ENCODE peak calls at places on chromosomes 2 and 18, in four cellular contexts. Y is K562, O is neural progenitor cell, B is PC-9. S is an unnamed sample.

GRCh38 chr2:236174608-236175001 is 6.4 kb upstream of the GBX2 start:
- DNase-seq in O (peak; percentile 8), B (no peak), Y (no peak), S (no peak)

GRCh38 chr2:207223051-207223450 is 57.3 kb upstream of the KLF7 start:
- DNase-seq in O (no peak), B (no peak), Y (no peak), S (no peak)

GRCh38 chr18:26312196-26312595 is 86.0 kb downstream of the TAF4B start:
- DNase-seq in B (no peak), O (peak; percentile 56), Y (no peak), S (no peak)

GRCh38 chr18:49041677-49042570 is 91.2 kb upstream of the SMAD7 start:
- DNase-seq in Y (no peak), B (no peak), O (peak; percentile 45), S (no peak)

GRCh38 chr2:46490521-46491141 is 11.3 kb downstream of the TMEM247 start:
- DNase-seq in Y (no peak), O (no peak), B (no peak), S (peak; percentile 77)

GRCh38 chr2:8494151-8494550 is 187.7 kb upstream of the ID2 start:
- DNase-seq in B (no peak), O (peak; percentile 23), Y (no peak), S (no peak)

GRCh38 chr2:209383212-209383611 is 40.6 kb upstream of the MAP2 start:
- DNase-seq in Y (no peak), O (no peak), B (peak; percentile 87), S (no peak)

GRCh38 chr18:56743115-56743514 is 92.0 kb downstream of the WDR7 start:
- DNase-seq in Y (no peak), B (no peak), O (no peak), S (no peak)

GRCh38 chr2:159185401-159186130 is 100.9 kb downstream of the WDSUB1 start:
- DNase-seq in Y (peak; percentile 61), B (no peak), O (peak; percentile 24), S (no peak)

GRCh38 chr2:189249171-189249570 is 69.6 kb upstream of the COL5A2 start:
- DNase-seq in Y (no peak), B (no peak), O (no peak), S (no peak)

GRCh38 chr2:171712051-171712450 is 24.8 kb downstream of the DYNC1I2 start:
- DNase-seq in O (no peak), Y (no peak), B (no peak), S (no peak)

GRCh38 chr18:61851940-61852451 is 40.8 kb downstream of the RNF152 start:
- DNase-seq in B (no peak), O (no peak), Y (no peak), S (no peak)

GRCh38 chr2:11128258-11128951 is 26.9 kb upstream of the SLC66A3 start:
- DNase-seq in Y (no peak), B (peak; percentile 41), O (no peak), S (no peak)

GRCh38 chr2:240999873-241000541 is 1.6 kb downstream of the SNED1 start:
- DNase-seq in Y (no peak), B (no peak), O (no peak), S (no peak)

GRCh38 chr2:16091576-16092282 is 151.4 kb downstream of the MYCN start:
- DNase-seq in B (no peak), O (no peak), Y (no peak), S (no peak)

GRCh38 chr2:160401895-160402294 is 91.7 kb downstream of the RBMS1 start:
- DNase-seq in Y (no peak), O (peak; percentile 19), B (no peak), S (no peak)

GRCh38 chr2:28709101-28709500 is 42.5 kb upstream of the PPP1CB start:
- DNase-seq in Y (no peak), O (no peak), B (peak; percentile 67), S (no peak)

GRCh38 chr2:219701847-219702634 is 74.6 kb downstream of the SLC4A3 start:
- DNase-seq in O (peak; percentile 45), B (no peak), Y (no peak), S (no peak)

GRCh38 chr2:27451095-27451494 is 8.9 kb downstream of the KRTCAP3 start:
- DNase-seq in B (no peak), O (no peak), Y (no peak), S (no peak)

GRCh38 chr2:174785481-174785880 is 21.2 kb upstream of the CHRNA1 start:
- DNase-seq in Y (no peak), B (no peak), O (no peak), S (no peak)
- H3K27ac ChIP-seq in Y (no peak overlapping the region), B (no peak overlapping the region), O (no peak overlapping the region), S (no peak overlapping the region)

GRCh38 chr2:191869781-191870180 is 22.9 kb upstream of the CAVIN2 start:
- DNase-seq in B (no peak), Y (no peak), O (no peak), S (no peak)

GRCh38 chr2:191869178-191869577 is 22.3 kb upstream of the CAVIN2 start:
- DNase-seq in O (peak; percentile 86), Y (peak; percentile 18), B (no peak), S (no peak)

GRCh38 chr2:191866675-191867506 is 20.0 kb upstream of the CAVIN2 start:
- DNase-seq in Y (peak; percentile 17), O (no peak), B (peak; percentile 83), S (no peak)

GRCh38 chr2:191866195-191866594 is 19.3 kb upstream of the CAVIN2 start:
- DNase-seq in Y (no peak), B (no peak), O (no peak), S (no peak)

GRCh38 chr2:191867507-191867847 is 20.6 kb upstream of the CAVIN2 start:
- DNase-seq in O (no peak), B (no peak), Y (no peak), S (no peak)
- H3K27ac ChIP-seq in O (no peak overlapping the region), B (peak overlapping the region; percentile 96), Y (peak overlapping the region; percentile 77), S (peak overlapping the region; percentile 8)

DNA sequence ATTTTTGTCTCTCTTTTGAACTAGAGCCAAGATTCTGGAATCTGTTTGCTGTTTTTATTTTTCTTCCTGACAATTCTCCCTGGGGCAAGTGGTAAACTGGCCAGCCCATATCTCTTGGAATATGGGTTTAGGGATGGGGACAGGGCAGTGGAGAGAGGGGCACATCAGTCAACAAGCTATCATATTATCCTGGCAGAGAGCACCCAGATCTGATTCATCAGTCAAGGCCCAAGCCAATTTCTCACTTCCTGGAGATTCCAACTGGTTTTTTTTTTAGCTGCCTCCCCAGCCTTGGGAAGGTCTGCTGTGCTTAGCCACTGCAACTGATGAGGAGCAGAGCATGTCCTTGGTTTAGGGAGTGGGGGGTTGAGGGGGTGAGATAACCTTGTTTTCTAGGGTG is 52.3 kb downstream of the ARHGAP28 start:
- DNase-seq in Y (no peak), B (no peak), O (no peak), S (no peak)
- H3K27ac ChIP-seq in Y (no peak overlapping the region), B (no peak overlapping the region), O (no peak overlapping the region), S (no peak overlapping the region)

GRCh38 chr18:77082316-77082715 is 50.3 kb downstream of the MBP start:
- DNase-seq in O (no peak), Y (no peak), B (no peak), S (no peak)

GRCh38 chr18:77087391-77088141 is 45.0 kb downstream of the MBP start:
- DNase-seq in Y (no peak), B (peak; percentile 69), O (peak; percentile 73), S (no peak)

GRCh38 chr18:77086656-77087390 is 45.8 kb downstream of the MBP start:
- DNase-seq in B (peak; percentile 50), Y (no peak), O (peak; percentile 51), S (no peak)

GRCh38 chr18:77086034-77086433 is 46.5 kb downstream of the MBP start:
- DNase-seq in Y (no peak), O (no peak), B (peak; percentile 45), S (no peak)

DNA sequence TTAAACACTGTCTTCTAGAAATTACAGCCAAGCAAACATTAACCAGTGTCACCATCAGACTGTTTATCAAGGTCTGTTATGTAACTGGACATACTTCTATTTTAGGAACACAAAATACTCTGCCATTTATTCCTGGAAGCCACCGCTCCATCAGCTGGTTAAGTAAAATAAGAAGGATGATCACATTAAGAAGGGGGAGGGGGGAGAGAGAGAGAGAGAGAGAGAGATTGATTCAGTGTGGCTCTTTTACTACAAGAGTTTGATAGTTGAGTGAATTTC is 47.9 kb downstream of the MBP start:
- DNase-seq in Y (no peak), O (no peak), B (no peak), S (no peak)
- H3K27ac ChIP-seq in Y (no peak overlapping the region), O (no peak overlapping the region), B (no peak overlapping the region), S (no peak overlapping the region)

GRCh38 chr2:222993920-222994650 is 57.9 kb upstream of the KCNE4 start:
- DNase-seq in B (no peak), Y (no peak), O (no peak), S (peak; percentile 35)
- H3K27ac ChIP-seq in B (peak overlapping the region; percentile 53), Y (no peak overlapping the region), O (no peak overlapping the region), S (peak overlapping the region; percentile 97)

DNA sequence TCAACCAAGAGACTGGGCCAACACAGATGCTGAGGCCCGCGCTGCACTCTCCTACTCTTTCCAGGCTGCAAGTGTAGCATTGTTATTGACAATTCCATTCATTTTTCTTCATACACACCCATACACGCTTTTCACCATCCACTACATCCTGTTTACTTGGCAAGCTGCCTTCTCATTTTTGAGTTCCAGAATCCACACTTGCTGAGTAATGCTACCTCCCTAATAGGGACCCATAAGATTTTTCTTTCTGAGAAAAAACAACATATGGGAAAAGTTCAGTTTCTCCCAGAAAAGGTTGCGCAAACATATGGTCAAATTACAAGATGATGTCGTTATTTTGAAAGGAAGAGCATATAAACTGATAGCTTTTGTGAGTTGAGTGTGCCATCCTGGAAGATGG is 3.3 kb upstream of the NETO1 start:
- DNase-seq in Y (no peak), O (no peak), B (peak; percentile 75), S (no peak)
- H3K27ac ChIP-seq in Y (no peak overlapping the region), O (no peak overlapping the region), B (peak overlapping the region; percentile 66), S (no peak overlapping the region)

DNA sequence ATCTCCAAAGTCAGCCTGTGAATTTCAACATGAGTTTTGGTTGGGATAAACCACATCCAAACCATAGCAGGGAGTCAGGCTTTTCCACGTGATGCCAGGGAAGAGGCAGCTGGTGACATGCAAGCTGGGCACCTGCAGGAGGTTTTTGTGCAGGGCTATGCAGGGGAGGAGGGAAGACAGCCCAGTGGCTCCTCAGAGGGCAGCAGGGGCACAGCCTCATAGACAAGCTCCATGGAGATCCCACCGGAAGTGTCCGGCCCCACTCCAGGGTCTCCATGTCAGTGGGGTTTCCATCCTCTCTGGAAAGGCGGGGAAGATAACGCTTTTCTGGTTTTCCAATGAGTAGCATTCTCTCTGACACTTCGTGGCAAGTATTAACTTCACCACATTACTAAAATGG is 135.6 kb upstream of the TPO start:
- DNase-seq in Y (no peak), B (no peak), O (no peak), S (no peak)
- H3K27ac ChIP-seq in Y (no peak overlapping the region), B (no peak overlapping the region), O (no peak overlapping the region), S (no peak overlapping the region)